ENCODE peak calls at places on chromosomes 3 and 15, in five cellular contexts. G is WERI-Rb-1, H is gastrocnemius medialis, V is IMR-90, T is A549. C is an unnamed sample.

GRCh38 chr3:132352556-132353143 is 35.4 kb downstream of the ACP3 start:
- DNase-seq in T (peak; percentile 61), H (peak; percentile 17), V (peak; percentile 68), G (peak; percentile 67), C (peak; percentile 71)

GRCh38 chr3:152779649-152780048 is 55.3 kb upstream of the P2RY1 start:
- DNase-seq in V (no peak), G (no peak), H (no peak), T (no peak), C (no peak)

GRCh38 chr3:72338082-72338941 is 509.9 kb downstream of the SHQ1 start:
- DNase-seq in V (peak; percentile 55), T (peak; percentile 23), H (no peak), G (no peak), C (no peak)

GRCh38 chr15:62128916-62129315 is 36.2 kb downstream of the C2CD4B start:
- DNase-seq in H (no peak), G (no peak), V (no peak), T (no peak), C (no peak)

GRCh38 chr3:40207796-40208195 is 101.7 kb upstream of the EIF1B start:
- DNase-seq in V (no peak), T (no peak), G (no peak), H (no peak), C (no peak)

GRCh38 chr3:177800565-177800964 is 603.3 kb upstream of the TBL1XR1 start:
- DNase-seq in H (no peak), V (peak; percentile 35), G (no peak), T (no peak), C (no peak)

GRCh38 chr3:15420871-15421270 is 6.5 kb downstream of the METTL6 start:
- DNase-seq in V (peak; percentile 53), G (no peak), H (no peak), T (no peak), C (no peak)

GRCh38 chr3:42980909-42981308 is 1.8 kb downstream of the GASK1A start:
- DNase-seq in H (no peak), V (no peak), G (no peak), T (no peak), C (no peak)

GRCh38 chr15:94532226-94532625 is 300.9 kb downstream of the MCTP2 start:
- DNase-seq in H (no peak), G (no peak), V (no peak), T (no peak), C (no peak)

GRCh38 chr3:117526485-117527079 is 817.0 kb downstream of the TUSC7 start:
- DNase-seq in T (peak; percentile 42), G (peak; percentile 9), V (peak; percentile 55), H (no peak), C (peak; percentile 33)

GRCh38 chr3:190101320-190102117 is 19.2 kb downstream of the P3H2 start:
- DNase-seq in T (no peak), H (no peak), V (peak; percentile 83), G (no peak), C (no peak)
- H3K4me3 ChIP-seq in T (no peak overlapping the region), H (peak overlapping the region; percentile 29), V (peak overlapping the region; percentile 25), G (no peak overlapping the region), C (no peak overlapping the region)

GRCh38 chr15:44662478-44663409 is 718 bp downstream of the SPG11 start:
- DNase-seq in H (peak; percentile 19), T (peak; percentile 63), G (peak; percentile 65), V (peak; percentile 48), C (peak; percentile 74)

GRCh38 chr15:44666208-44667038 is 3.0 kb upstream of the SPG11 start:
- DNase-seq in H (no peak), G (no peak), T (no peak), V (no peak), C (no peak)

GRCh38 chr15:44659041-44659440 is 4.4 kb downstream of the SPG11 start:
- DNase-seq in G (no peak), H (no peak), V (no peak), T (no peak), C (no peak)

GRCh38 chr15:44667039-44667360 is 3.5 kb upstream of the SPG11 start:
- DNase-seq in H (no peak), G (no peak), V (no peak), T (no peak), C (no peak)

DNA sequence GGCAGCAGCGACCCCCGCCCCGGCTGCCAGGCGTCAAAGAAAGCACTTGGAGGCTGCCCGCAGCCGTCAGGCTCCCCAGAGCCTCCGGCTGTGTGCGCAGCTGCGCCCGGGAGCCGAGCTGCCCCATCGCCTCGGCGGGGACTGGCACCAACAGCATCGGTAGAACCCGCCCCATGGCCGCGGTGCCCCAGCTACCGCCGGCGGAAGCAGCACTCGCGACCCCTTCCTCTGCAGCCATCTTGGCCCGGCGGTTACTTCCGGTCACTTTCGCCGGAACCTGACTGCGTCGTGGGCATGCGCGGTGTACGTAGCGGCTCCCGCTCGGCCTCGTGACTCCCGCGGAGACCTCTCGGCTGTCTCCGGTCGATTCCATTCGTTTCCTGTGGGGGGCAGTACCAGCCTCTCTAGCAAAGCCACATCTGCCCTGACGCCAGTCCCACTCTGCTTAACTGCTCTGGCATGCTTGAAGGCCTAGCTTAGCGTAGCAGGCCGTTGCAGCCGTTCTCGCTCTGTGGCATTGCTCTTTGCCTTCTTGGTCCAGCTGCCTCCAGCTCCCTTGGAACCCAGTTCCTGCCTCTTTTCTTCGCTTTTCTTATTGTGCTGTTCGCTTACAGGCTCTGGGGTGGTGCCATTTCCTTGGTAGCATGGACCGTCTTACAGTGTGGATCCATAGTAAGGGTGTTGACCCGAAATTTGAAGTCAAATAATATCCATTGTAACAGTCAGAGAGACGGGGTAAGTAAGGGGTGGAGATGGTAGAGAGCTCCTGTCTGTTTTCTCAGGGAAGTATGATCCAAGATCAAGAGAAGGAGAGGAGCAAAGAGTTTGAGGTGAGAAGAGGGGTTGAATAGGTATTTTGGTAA is at the start of gene SPG11:
- DNase-seq in V (peak; percentile 97), T (peak; percentile 96), H (peak; percentile 95), G (peak; percentile 99), C (peak; percentile 98)
- H3K9me3 ChIP-seq in V (no peaks in the 10 kb centered on the region), T (no peaks in the 10 kb centered on the region), H (no peaks in the 10 kb centered on the region), G (no peaks in the 10 kb centered on the region), C (no peaks in the 10 kb centered on the region)

DNA sequence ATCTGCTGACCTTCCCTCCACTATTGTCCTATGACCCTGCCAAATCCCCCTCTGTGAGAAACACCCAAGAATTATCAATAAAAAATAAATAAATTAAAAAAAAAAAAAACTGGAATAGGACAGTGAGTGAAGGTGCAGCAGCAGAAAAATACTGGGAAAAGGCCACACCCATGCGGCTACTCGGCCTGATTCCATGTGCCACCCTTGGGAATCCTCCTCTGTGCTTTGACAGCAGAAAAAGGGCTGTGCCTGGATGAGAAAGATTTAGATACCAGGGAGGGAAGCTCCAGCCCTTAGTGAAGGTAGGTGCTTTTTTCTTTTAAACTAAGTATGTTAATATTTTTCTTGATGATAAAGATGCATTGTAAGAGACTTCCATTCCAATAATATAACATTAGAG is 107.8 kb downstream of the CTNNB1 start:
- DNase-seq in V (no peak), T (no peak), G (no peak), H (no peak), C (peak; percentile 7)
- TF ChIP-seq CTCF in V (no peak), T (no peak), G (no peak), H (no peak), C (no peak)

GRCh38 chr3:156788846-156789245 is 37.3 kb upstream of the LEKR1 start:
- DNase-seq in G (no peak), V (peak; percentile 44), H (no peak), T (no peak), C (no peak)
- H3K4me3 ChIP-seq in G (no peak overlapping the region), V (no peak overlapping the region), H (no peak overlapping the region), T (no peak overlapping the region), C (no peak overlapping the region)

GRCh38 chr15:25234831-25235230 is 204.0 kb downstream of the UBE3A start:
- DNase-seq in V (no peak), H (no peak), G (no peak), T (no peak), C (no peak)

GRCh38 chr15:25237291-25237978 is 201.4 kb downstream of the UBE3A start:
- DNase-seq in H (no peak), V (no peak), G (no peak), T (no peak), C (no peak)

GRCh38 chr15:25236861-25237155 is 202.0 kb downstream of the UBE3A start:
- DNase-seq in G (no peak), V (no peak), T (no peak), H (no peak), C (no peak)

GRCh38 chr15:25235391-25235790 is 203.4 kb downstream of the UBE3A start:
- DNase-seq in T (no peak), G (no peak), H (no peak), V (no peak), C (no peak)

DNA sequence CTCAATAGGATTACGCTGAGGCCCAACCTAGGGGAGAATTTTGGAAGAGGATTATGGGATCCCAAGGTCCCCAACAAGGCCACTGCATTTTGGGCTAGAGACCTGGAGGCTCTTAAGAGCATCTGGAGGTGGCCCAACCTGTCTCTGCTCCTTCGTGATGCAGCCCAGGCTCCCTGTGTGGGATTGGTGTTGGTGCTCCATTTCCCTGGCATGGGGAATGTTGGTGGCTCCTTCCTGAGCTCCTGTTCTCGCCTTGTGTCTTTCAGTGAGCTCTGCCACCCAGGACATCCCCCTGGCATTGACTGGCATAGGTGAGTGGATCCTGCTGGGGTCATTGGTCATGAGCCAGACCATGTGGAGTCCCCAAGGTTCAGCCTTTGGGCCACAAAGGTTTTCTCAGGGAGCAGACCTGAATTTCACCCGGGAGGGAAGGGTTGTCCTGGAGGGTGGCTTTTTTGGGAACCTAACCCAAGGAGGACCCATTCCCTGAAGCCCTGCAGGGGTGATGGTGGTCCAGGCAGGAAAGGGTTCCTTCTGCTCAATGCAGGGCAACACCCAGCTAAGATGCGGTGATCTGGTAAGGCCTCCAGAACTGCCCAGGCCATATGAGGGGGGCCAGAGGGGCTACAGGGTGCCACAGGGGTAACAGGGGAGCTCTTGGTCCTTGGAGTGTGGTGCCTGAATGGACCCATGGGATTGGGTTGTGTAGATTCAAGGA is 202.5 kb downstream of the UBE3A start:
- DNase-seq in H (no peak), T (no peak), V (no peak), G (no peak), C (no peak)
- H3K9me3 ChIP-seq in H (no peaks in the 10 kb centered on the region), T (no peaks in the 10 kb centered on the region), V (peaks cover 76% of the 10 kb centered on the region), G (peaks cover 8% of the 10 kb centered on the region), C (peaks cover 5% of the 10 kb centered on the region)

DNA sequence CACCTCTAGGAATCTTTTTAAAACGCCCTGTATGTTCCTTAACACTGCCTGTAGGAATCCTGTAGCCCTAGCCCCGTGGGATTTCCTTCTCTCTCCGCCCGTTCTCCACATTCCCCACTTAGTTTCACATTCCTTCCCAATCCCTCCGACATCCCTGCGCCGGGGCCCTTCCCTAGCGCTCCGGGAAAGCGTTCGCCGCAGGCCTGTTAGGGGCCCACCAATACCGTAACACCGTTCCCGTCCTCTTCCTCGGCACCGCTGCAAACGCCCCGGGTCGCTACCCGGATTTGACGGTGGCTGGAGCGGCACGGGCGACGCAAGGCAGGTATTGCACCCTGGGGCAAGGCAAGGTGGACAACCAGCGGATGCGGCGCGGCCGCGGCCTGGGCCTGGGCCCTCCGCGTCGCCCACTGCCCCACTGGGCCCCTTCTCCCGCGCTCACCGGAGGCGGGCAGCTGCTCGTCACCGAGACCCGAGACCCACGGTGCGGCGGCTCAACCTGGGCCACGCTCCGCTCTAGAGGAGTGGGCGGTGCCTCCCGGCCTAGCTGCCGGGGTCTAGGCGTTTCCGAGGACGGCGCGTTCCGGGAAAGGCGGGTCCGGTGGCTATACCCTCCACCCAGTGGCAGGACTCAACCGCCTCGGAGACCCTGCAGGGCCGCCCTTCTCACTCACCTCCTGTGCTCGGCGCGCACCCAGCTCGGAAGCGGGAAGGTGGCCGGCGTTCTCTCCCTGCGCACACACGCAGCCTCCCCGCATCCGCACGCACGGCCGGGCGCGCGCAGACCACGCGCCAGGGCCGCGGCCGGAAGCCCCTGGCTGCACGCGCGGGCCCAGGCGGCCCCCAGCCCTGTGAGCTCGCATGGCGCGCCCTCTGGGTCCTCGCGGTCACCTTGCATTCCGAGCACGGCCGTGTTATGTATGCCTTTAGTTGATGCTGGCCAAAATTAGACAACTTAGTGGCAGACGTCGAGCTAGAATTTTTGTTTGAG is at the start of gene B3GALNT1:
- DNase-seq in T (peak; percentile 4), V (peak; percentile 50), H (no peak), G (peak; percentile 79), C (peak; percentile 72)
- TF ChIP-seq CTCF in T (no peak), V (no peak), H (no peak), G (no peak), C (peak; percentile 8)